ENCODE peak calls at places on chromosomes 3 and 15, in six cellular contexts. K is B cell, V is heart left ventricle, S is upper lobe of right lung, Q is Caco-2, N is stomach. R is an unnamed sample.

GRCh38 chr3:127336086-127336485 is 48.2 kb upstream of the PRR20G start:
- DNase-seq in K (no peak), V (no peak), S (no peak), Q (no peak), N (no peak), R (no peak)

GRCh38 chr3:179768080-179768479 is 115.2 kb downstream of the USP13 start:
- DNase-seq in K (no peak), V (no peak), S (no peak), Q (peak), N (no peak), R (no peak)

GRCh38 chr15:33064878-33065277 is 129.6 kb downstream of the FMN1 start:
- DNase-seq in K (no peak), V (no peak), S (no peak), Q (no peak), N (no peak), R (no peak)

GRCh38 chr3:37861540-37862051 is at the start of gene CTDSPL:
- DNase-seq in K (no peak), V (peak), S (peak), Q (peak), N (peak), R (peak)

GRCh38 chr3:171806200-171807128 is 3.8 kb downstream of the PLD1 start:
- DNase-seq in K (no peak), V (no peak), S (no peak), Q (no peak), N (no peak), R (peak)

GRCh38 chr3:150763841-150764483 is 993 bp upstream of the SIAH2 start:
- DNase-seq in K (no peak), V (peak), S (peak), Q (peak), N (peak), R (peak)

GRCh38 chr3:52310861-52311566 is 5.1 kb upstream of the DNAH1 start:
- DNase-seq in K (peak), V (no peak), S (no peak), Q (no peak), N (no peak), R (peak)

GRCh38 chr3:194182130-194182529 is 46.2 kb downstream of the HES1 start:
- DNase-seq in K (no peak), V (no peak), S (no peak), Q (no peak), N (no peak), R (no peak)

GRCh38 chr3:23591374-23591773 is 214.4 kb upstream of the UBE2E1 start:
- DNase-seq in K (no peak), V (no peak), S (no peak), Q (no peak), N (no peak), R (no peak)

GRCh38 chr3:126338796-126339241 is 18.4 kb downstream of the KLF15 start:
- DNase-seq in K (peak), V (peak), S (peak), Q (no peak), N (peak), R (no peak)

GRCh38 chr3:50150863-50151686 is 4.0 kb upstream of the SEMA3F start:
- DNase-seq in K (no peak), V (no peak), S (no peak), Q (no peak), N (peak), R (no peak)

GRCh38 chr15:94041731-94042130 is 189.6 kb upstream of the MCTP2 start:
- DNase-seq in K (no peak), V (no peak), S (no peak), Q (no peak), N (no peak), R (no peak)

GRCh38 chr15:101049856-101050646 is 130.9 kb downstream of the LRRK1 start:
- DNase-seq in K (no peak), V (no peak), S (peak), Q (no peak), N (peak), R (no peak)

GRCh38 chr3:44058022-44058867 is 183.4 kb upstream of the TOPAZ1 start:
- DNase-seq in K (peak), V (no peak), S (no peak), Q (no peak), N (no peak), R (peak)

GRCh38 chr3:129611812-129612349 is 5.4 kb upstream of the PLXND1 start:
- DNase-seq in K (no peak), V (peak), S (no peak), Q (peak), N (no peak), R (no peak)

GRCh38 chr3:177197041-177197933 is at the start of gene TBL1XR1:
- DNase-seq in K (peak), V (peak), S (peak), Q (peak), N (peak), R (peak)

GRCh38 chr3:71636482-71636881 is 53.0 kb upstream of the FOXP1 start:
- DNase-seq in K (no peak), V (no peak), S (no peak), Q (no peak), N (no peak), R (no peak)

GRCh38 chr3:190252080-190252479 is 70.2 kb downstream of the CLDN1 start:
- DNase-seq in K (no peak), V (no peak), S (no peak), Q (no peak), N (no peak), R (no peak)

DNA sequence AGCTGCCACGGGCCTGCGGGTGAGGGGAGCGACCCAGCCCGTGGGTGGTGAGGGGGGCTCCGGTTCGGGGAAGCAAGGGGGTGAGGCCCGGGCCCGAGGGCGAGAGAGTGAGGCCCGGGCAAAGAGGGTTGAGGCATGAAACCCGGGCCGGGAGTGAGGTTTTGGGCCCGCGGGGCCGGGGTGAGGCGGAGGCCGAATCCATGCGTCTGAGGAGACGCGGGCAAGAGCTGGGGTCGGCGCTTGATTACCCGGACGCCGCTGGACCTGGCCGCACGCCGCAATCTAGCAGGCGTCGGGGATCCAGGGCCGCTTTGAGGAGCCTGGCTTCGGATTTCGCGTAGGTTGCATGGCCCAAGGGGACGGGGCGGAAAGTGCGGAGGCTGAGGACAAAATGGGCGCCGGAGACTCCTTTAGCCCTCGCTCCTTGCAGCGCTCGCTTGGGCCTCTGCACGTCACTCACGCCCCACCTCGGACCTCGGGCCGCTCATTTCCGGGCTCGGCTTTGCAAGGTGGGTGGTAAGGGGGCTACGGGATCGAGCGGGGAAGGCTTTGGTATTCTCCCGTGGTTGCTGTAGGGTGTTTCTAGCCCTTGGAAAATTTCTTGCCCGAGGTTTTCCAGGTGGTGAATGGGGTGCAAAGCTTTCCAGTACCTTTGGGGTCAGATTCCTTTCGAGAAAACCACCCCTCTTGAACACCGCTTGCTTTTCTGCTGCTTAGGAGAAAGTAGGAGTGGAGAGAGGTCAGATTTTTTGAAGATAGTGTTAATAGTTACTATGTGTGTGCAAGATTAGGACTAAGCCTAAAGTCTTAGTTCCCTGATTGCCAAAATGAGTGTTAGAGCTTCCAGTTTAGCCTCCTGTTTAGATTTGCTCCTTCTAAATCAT is 827 bp downstream of the SLC25A36 start:
- DNase-seq in K (peak), V (peak), S (peak), Q (peak), N (peak), R (peak)
- TF ChIP-seq CTCF in K (no peak), V (no peak), S (no peak), Q (no peak), N (no peak), R (no peak)

GRCh38 chr15:45276851-45277250 is 24.8 kb downstream of the SLC28A2 start:
- DNase-seq in K (no peak), V (no peak), S (no peak), Q (no peak), N (no peak), R (peak)
- TF ChIP-seq CTCF in K (peak), V (peak), S (peak), Q (no peak), N (no peak), R (peak)

DNA sequence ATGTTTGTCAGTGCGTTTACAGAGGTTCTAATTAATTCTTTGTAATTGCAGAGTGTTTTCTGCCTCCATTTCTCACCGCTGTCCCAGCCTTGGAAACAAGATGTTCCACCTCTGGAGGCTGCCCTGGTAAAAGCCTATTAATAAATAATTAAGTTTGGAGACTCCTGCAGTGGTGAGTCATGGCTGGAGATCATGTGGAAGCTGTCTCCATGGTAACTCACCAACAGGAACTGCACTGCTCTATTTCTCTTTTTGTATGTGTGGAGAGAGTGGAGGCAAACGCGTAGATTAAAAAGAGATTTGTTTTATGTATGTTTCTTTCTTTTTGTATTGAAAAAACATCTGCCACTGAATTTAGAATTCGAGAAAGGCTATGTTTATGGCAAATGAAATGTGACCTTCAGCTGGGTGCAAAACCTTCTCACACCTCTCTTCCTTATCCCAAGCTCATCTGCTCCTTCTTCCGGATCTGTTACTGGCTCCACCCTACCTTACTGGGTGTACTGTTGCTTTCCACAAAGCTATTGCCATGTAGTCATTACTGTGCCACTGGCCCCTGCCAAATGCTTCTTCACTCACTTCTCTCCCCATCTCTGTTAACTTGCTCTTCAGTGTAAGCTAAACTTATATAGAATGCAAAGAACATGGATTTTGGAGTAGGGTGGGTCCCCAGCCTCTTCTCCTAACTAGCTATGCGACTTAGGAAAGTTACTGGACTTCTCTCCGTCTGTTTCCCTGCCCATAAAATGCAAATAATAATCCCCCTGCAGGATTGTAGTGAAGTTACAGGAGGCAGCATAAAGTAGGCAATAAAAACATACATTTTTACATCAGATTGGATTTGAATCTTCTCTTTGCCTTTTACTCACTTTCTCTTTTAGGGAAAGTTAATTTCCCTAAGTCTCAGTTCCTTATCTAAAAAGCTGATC is 778.5 kb downstream of the NTRK3 start:
- DNase-seq in K (no peak), V (no peak), S (no peak), Q (no peak), N (no peak), R (no peak)
- TF ChIP-seq CTCF in K (no peak), V (no peak), S (no peak), Q (no peak), N (no peak), R (no peak)

GRCh38 chr15:88703533-88703932 is 64.7 kb downstream of the ISG20 start:
- DNase-seq in K (no peak), V (no peak), S (no peak), Q (no peak), N (no peak), R (no peak)

GRCh38 chr15:88700716-88701115 is 61.9 kb downstream of the ISG20 start:
- DNase-seq in K (no peak), V (no peak), S (no peak), Q (no peak), N (no peak), R (no peak)

GRCh38 chr15:88699861-88700260 is 61.0 kb downstream of the ISG20 start:
- DNase-seq in K (no peak), V (no peak), S (no peak), Q (no peak), N (no peak), R (no peak)

GRCh38 chr15:88702983-88703382 is 64.2 kb downstream of the ISG20 start:
- DNase-seq in K (no peak), V (no peak), S (no peak), Q (no peak), N (no peak), R (no peak)

GRCh38 chr15:88701561-88702095 is 62.8 kb downstream of the ISG20 start:
- DNase-seq in K (no peak), V (no peak), S (no peak), Q (no peak), N (no peak), R (peak)
- TF ChIP-seq CTCF in K (peak), V (no peak), S (peak), Q (no peak), N (no peak), R (peak)

DNA sequence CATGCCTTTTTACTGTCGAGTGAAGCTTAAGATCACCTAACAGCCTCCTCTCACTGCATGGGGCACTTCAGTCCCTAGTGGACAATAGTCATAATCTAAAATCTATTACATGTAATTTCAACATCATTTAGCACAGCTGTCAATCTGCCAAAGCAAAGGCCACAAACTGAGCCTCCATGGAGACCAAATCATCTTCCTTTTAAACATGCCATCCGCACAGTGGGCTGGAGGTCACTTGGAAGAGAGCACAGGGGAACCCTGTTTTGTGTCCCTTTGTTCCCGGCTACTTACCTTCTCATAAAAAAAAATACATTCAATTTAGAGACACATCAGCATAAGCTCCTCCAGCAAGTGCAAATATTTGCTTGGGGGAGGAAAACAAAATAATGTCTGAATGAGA is 167.3 kb downstream of the SQOR start:
- DNase-seq in K (no peak), V (no peak), S (no peak), Q (no peak), N (no peak), R (no peak)
- TF ChIP-seq CTCF in K (no peak), V (no peak), S (no peak), Q (no peak), N (no peak), R (no peak)

GRCh38 chr15:96893159-96893906 is 562.8 kb downstream of the NR2F2 start:
- DNase-seq in K (no peak), V (no peak), S (no peak), Q (no peak), N (peak), R (no peak)
- TF ChIP-seq CTCF in K (no peak), V (peak), S (peak), Q (peak), N (no peak), R (peak)

GRCh38 chr3:141127344-141128125 is 76.4 kb downstream of the SPSB4 start:
- DNase-seq in K (no peak), V (no peak), S (no peak), Q (no peak), N (no peak), R (no peak)
- TF ChIP-seq CTCF in K (no peak), V (peak), S (no peak), Q (no peak), N (no peak), R (no peak)

GRCh38 chr15:73264881-73265280 is 103.9 kb downstream of the HCN4 start:
- DNase-seq in K (no peak), V (no peak), S (no peak), Q (no peak), N (no peak), R (no peak)
- TF ChIP-seq CTCF in K (no peak), V (no peak), S (no peak), Q (no peak), N (no peak), R (no peak)

GRCh38 chr3:89256395-89256794 is 149.0 kb downstream of the EPHA3 start:
- DNase-seq in K (no peak), V (no peak), S (no peak), Q (no peak), N (no peak), R (no peak)
- TF ChIP-seq CTCF in K (no peak), V (no peak), S (no peak), Q (no peak), N (no peak), R (no peak)